ENCODE peak calls at places on chromosomes 4 and X, in ten cellular contexts. W is HCT116, K is A549, U is endothelial cell of umbilical vein, H is adrenal gland, I is tibial nerve, L is uterus, A is H54, T is sigmoid colon, O is IMR-90. X is an unnamed sample.

GRCh38 chr4:1632109-1633104 is 51.7 kb downstream of the FAM53A start:
- DNase-seq in W (no peak), K (no peak), U (no peak), H (no peak), I (no peak), L (no peak), A (no peak), T (no peak), O (no peak), X (peak; percentile 56)

GRCh38 chrX:11629593-11630211 is 36.0 kb downstream of the ARHGAP6 start:
- DNase-seq in W (no peak), K (no peak), U (no peak), H (no peak), I (peak; percentile 11), L (peak; percentile 35), A (no peak), T (peak; percentile 80), O (peak; percentile 51), X (no peak)

GRCh38 chr4:1297023-1297395 is 7.3 kb downstream of the MAEA start:
- DNase-seq in W (no peak), K (no peak), U (no peak), H (no peak), I (no peak), L (no peak), A (no peak), T (no peak), O (no peak), X (no peak)

GRCh38 chr4:3312362-3312761 is 19.5 kb downstream of the RGS12 start:
- DNase-seq in W (no peak), K (no peak), U (no peak), H (no peak), I (no peak), L (no peak), A (no peak), T (no peak), O (no peak), X (no peak)

GRCh38 chr4:106708604-106708876 is 327.6 kb downstream of the DKK2 start:
- DNase-seq in W (no peak), K (no peak), U (no peak), H (no peak), I (no peak), L (no peak), A (no peak), T (no peak), O (no peak), X (no peak)

GRCh38 chr4:53967971-53968370 is 96.4 kb downstream of the CHIC2 start:
- DNase-seq in W (no peak), K (no peak), U (no peak), H (no peak), I (no peak), L (no peak), A (no peak), T (no peak), O (peak; percentile 40), X (no peak)

GRCh38 chr4:38670939-38671593 is 7.1 kb downstream of the KLF3 start:
- DNase-seq in W (no peak), K (no peak), U (peak; percentile 51), H (peak; percentile 38), I (no peak), L (no peak), A (no peak), T (no peak), O (no peak), X (peak; percentile 14)

GRCh38 chr4:159235779-159236368 is 133.0 kb downstream of the RAPGEF2 start:
- DNase-seq in W (no peak), K (no peak), U (peak; percentile 80), H (no peak), I (no peak), L (no peak), A (no peak), T (no peak), O (peak; percentile 44), X (no peak)

GRCh38 chr4:38621004-38621684 is 42.9 kb upstream of the KLF3 start:
- DNase-seq in W (peak; percentile 29), K (peak; percentile 20), U (no peak), H (no peak), I (peak; percentile 65), L (no peak), A (no peak), T (no peak), O (peak; percentile 87), X (peak; percentile 87)

GRCh38 chr4:157280673-157281072 is 60.1 kb downstream of the GRIA2 start:
- DNase-seq in W (no peak), K (no peak), U (no peak), H (no peak), I (no peak), L (no peak), A (no peak), T (no peak), O (no peak), X (no peak)

GRCh38 chr4:7971881-7972500 is 32.3 kb upstream of the AFAP1 start:
- DNase-seq in W (no peak), K (no peak), U (no peak), H (no peak), I (no peak), L (no peak), A (no peak), T (no peak), O (no peak), X (no peak)

GRCh38 chrX:48508400-48509244 is at the start of gene PORCN:
- DNase-seq in W (no peak), K (peak; percentile 80), U (peak; percentile 60), H (peak; percentile 82), I (peak; percentile 70), L (peak; percentile 81), A (no peak), T (peak; percentile 91), O (peak; percentile 35), X (peak; percentile 68)

GRCh38 chrX:71994601-71995000 is 84.0 kb downstream of the NHSL2 start:
- DNase-seq in W (no peak), K (no peak), U (no peak), H (no peak), I (no peak), L (no peak), A (no peak), T (no peak), O (no peak), X (no peak)

GRCh38 chrX:97267376-97267775 is 383.7 kb downstream of the RPA4 start:
- DNase-seq in W (no peak), K (no peak), U (peak; percentile 52), H (no peak), I (no peak), L (no peak), A (no peak), T (no peak), O (peak; percentile 9), X (no peak)

GRCh38 chr4:145719752-145720624 is 40.0 kb downstream of the C4orf51 start:
- DNase-seq in W (no peak), K (no peak), U (no peak), H (no peak), I (no peak), L (no peak), A (no peak), T (no peak), O (no peak), X (no peak)

GRCh38 chr4:140053185-140053584 is 100.8 kb downstream of the MAML3 start:
- DNase-seq in W (no peak), K (no peak), U (no peak), H (no peak), I (no peak), L (no peak), A (no peak), T (no peak), O (no peak), X (no peak)

GRCh38 chrX:70456256-70456655 is 11.6 kb downstream of the DLG3 start:
- DNase-seq in W (no peak), K (no peak), U (no peak), H (no peak), I (no peak), L (no peak), A (no peak), T (no peak), O (no peak), X (no peak)
- TF ChIP-seq POLR2A in W (no peak), K (no peak), U (no peak), H (no peak), I (no peak), L (no peak), A (no peak), T (no peak), O (no peak), X (no peak)

DNA sequence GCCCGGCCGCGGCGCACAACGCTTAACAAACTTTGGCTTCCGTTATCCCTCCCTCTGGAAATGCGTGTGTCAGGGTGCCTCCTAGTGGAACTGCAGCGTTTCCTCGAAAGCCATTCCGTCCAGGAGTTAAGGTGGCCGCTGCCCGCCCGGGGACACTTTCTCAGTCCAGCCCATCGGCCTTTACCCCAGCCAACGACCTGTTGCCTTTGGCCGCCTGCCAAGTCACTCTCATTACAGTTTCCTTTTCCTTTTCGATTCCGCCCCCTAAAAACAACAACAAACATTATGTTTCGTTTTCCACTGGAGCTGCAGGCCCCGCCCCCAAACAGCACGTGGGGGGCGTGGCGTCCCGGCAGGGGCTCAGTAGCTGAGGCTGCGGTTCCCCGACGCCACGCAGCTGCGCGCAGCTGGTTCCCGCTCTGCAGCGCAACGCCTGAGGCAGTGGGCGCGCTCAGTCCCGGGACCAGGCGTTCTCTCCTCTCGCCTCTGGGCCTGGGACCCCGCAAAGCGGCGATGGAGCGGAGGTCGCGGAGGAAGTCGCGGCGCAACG is at the start of gene HERC5:
- DNase-seq in W (peak; percentile 85), K (peak; percentile 82), U (peak; percentile 97), H (peak; percentile 97), I (peak; percentile 85), L (peak; percentile 90), A (peak; percentile 72), T (peak; percentile 94), O (peak; percentile 81), X (peak; percentile 91)
- TF ChIP-seq POLR2A in W (no peak), K (no peak), U (no peak), H (peak; percentile 89), I (peak; percentile 82), L (peak; percentile 80), A (no peak), T (no peak), O (no peak), X (no peak)

GRCh38 chrX:14029425-14030247 is at the start of gene GEMIN8:
- DNase-seq in W (peak; percentile 84), K (peak; percentile 59), U (peak; percentile 73), H (peak; percentile 91), I (peak; percentile 50), L (peak; percentile 92), A (peak; percentile 19), T (peak; percentile 94), O (peak; percentile 91), X (peak; percentile 92)
- TF ChIP-seq POLR2A in W (no peak), K (peak; percentile 75), U (peak; percentile 64), H (peak; percentile 77), I (peak; percentile 73), L (peak; percentile 63), A (peak; percentile 81), T (peak; percentile 50), O (peak; percentile 81), X (peak; percentile 69)

GRCh38 chrX:120603707-120604358 is at the start of gene MCTS1:
- DNase-seq in W (peak; percentile 95), K (peak; percentile 76), U (peak; percentile 94), H (peak; percentile 87), I (peak; percentile 71), L (peak; percentile 79), A (peak; percentile 54), T (peak; percentile 93), O (peak; percentile 96), X (peak; percentile 90)

DNA sequence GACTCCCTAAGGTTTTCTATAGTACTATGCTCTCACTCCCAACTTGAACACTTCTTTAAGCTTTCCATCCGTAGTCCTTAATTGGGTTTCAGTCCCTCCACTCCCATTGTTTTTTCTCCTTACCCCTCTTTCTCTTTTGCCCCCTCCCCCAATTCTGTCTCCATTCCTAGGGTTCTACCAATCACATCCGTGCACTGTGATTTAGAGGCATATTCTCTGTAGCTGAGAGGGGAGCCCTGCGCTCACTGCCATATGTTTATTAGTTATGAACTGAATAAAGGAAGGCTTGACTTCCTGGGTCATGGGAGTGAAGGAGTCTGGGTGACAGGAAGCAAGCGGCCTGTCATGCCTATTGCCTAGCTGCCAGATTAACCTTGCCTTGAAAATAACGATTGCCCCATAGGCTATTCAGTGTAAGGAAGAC is 470 bp downstream of the MCTS1 start:
- DNase-seq in W (no peak), K (peak; percentile 37), U (peak; percentile 45), H (peak; percentile 42), I (no peak), L (no peak), A (peak; percentile 5), T (no peak), O (peak; percentile 33), X (peak; percentile 31)
- TF ChIP-seq POLR2A in W (no peak), K (no peak), U (peak; percentile 2), H (no peak), I (no peak), L (no peak), A (no peak), T (no peak), O (no peak), X (peak; percentile 2)

X was measured in erythroblast.